ENCODE peak calls at places on chromosomes 16 and 17, in eight cellular contexts. A, D, S, E, P, C, V and X are unnamed samples. For H3K4me1, the result is how much of the 10 kb centered on the place peaks cover.

GRCh38 chr16:51465026-51465425 is 314.0 kb upstream of the SALL1 start:
- DNase-seq in D (no peak), P (no peak), A (peak), C (no peak), E (no peak), V (no peak), S (no peak), X (no peak)

GRCh38 chr17:37047631-37048104 is 98.9 kb downstream of the AATF start:
- DNase-seq in V (peak), D (peak), P (peak), A (peak), S (peak), C (no peak), E (peak), X (peak)

GRCh38 chr17:67125417-67125816 is 81.1 kb downstream of the CACNG1 start:
- DNase-seq in D (no peak), E (no peak), C (no peak), A (peak), P (no peak), S (no peak), V (no peak), X (no peak)

GRCh38 chr16:65200857-65201256 is 79.0 kb upstream of the CDH11 start:
- DNase-seq in P (no peak), D (no peak), C (no peak), E (no peak), A (no peak), S (no peak), V (no peak), X (no peak)

GRCh38 chr16:7140899-7141298 is 191.7 kb upstream of the RBFOX1 start:
- DNase-seq in D (no peak), V (no peak), E (no peak), A (no peak), P (no peak), C (no peak), S (peak), X (no peak)

GRCh38 chr16:81232740-81233367 is 5.6 kb upstream of the BCO1 start:
- DNase-seq in D (no peak), V (no peak), A (no peak), P (no peak), E (no peak), S (no peak), C (no peak), X (no peak)

GRCh38 chr16:20949660-20950059 is 49.1 kb downstream of the LYRM1 start:
- DNase-seq in P (no peak), D (no peak), A (no peak), S (no peak), V (no peak), E (no peak), C (no peak), X (no peak)

GRCh38 chr16:50516890-50517289 is 31.3 kb upstream of the NKD1 start:
- DNase-seq in D (no peak), V (no peak), P (no peak), S (no peak), C (no peak), E (no peak), A (no peak), X (no peak)

GRCh38 chr16:19291459-19291858 is 5.9 kb downstream of the CLEC19A start:
- DNase-seq in P (peak), E (peak), C (no peak), A (peak), S (peak), D (no peak), V (no peak), X (no peak)

GRCh38 chr17:55269894-55270293 is 5.1 kb downstream of the HLF start:
- DNase-seq in C (no peak), P (no peak), D (no peak), V (no peak), S (no peak), A (no peak), E (no peak), X (no peak)

GRCh38 chr17:55774834-55775233 is 24.0 kb downstream of the PCTP start:
- DNase-seq in D (no peak), P (no peak), S (no peak), E (no peak), V (no peak), C (no peak), A (no peak), X (peak)

GRCh38 chr17:50884354-50885311 is 18.5 kb upstream of the TOB1 start:
- DNase-seq in V (no peak), P (no peak), D (no peak), C (peak), E (peak), S (no peak), A (peak), X (no peak)

GRCh38 chr17:43359469-43360105 is 39.2 kb upstream of the ARL4D start:
- DNase-seq in C (no peak), A (no peak), E (no peak), S (no peak), D (no peak), V (no peak), P (peak), X (no peak)

GRCh38 chr17:15457723-15458094 is 9.7 kb downstream of the CDRT4 start:
- DNase-seq in S (no peak), D (no peak), V (no peak), P (no peak), C (no peak), E (no peak), A (no peak), X (no peak)

GRCh38 chr17:40111221-40112128 is 10.3 kb upstream of the MSL1 start:
- DNase-seq in D (peak), A (peak), S (peak), V (peak), E (peak), C (peak), P (peak), X (no peak)

GRCh38 chr17:45086346-45086745 is 25.2 kb downstream of the NMT1 start:
- DNase-seq in A (no peak), P (no peak), V (no peak), E (no peak), D (no peak), C (no peak), S (no peak), X (no peak)

GRCh38 chr16:23137818-23138217 is 11.4 kb downstream of the USP31 start:
- DNase-seq in S (no peak), C (no peak), P (no peak), A (no peak), D (no peak), V (no peak), E (no peak), X (no peak)

GRCh38 chr17:59666235-59666634 is 41.0 kb downstream of the PTRH2 start:
- DNase-seq in A (peak), E (no peak), S (no peak), P (no peak), D (no peak), C (no peak), V (no peak), X (no peak)

GRCh38 chr17:13941781-13942180 is 127.5 kb upstream of the COX10 start:
- DNase-seq in V (no peak), E (no peak), C (no peak), A (no peak), S (no peak), D (no peak), P (no peak), X (no peak)

GRCh38 chr16:76441391-76441790 is 164.2 kb downstream of the CNTNAP4 start:
- DNase-seq in A (no peak), D (no peak), S (no peak), C (no peak), P (no peak), E (no peak), V (no peak), X (no peak)

GRCh38 chr17:1965556-1966273 is 59.4 kb downstream of the RTN4RL1 start:
- DNase-seq in A (peak), V (no peak), E (no peak), D (no peak), P (no peak), S (no peak), C (no peak), X (no peak)

GRCh38 chr17:82061047-82061925 is 4.3 kb downstream of the DUS1L start:
- DNase-seq in P (no peak), V (no peak), C (no peak), D (peak), S (no peak), E (no peak), A (no peak), X (no peak)

GRCh38 chr17:48478224-48479013 is 48.4 kb upstream of the SKAP1 start:
- DNase-seq in C (no peak), A (no peak), S (no peak), P (no peak), V (no peak), E (no peak), D (no peak), X (no peak)

GRCh38 chr17:39164675-39165143 is 1.3 kb downstream of the ARL5C start:
- DNase-seq in A (peak), E (peak), C (no peak), S (peak), P (peak), V (peak), D (peak), X (peak)

GRCh38 chr17:29046440-29046839 is 3.5 kb downstream of the PIPOX start:
- DNase-seq in C (no peak), S (no peak), P (no peak), E (no peak), V (no peak), A (no peak), D (peak), X (no peak)

GRCh38 chr17:3843935-3844516 is 2.0 kb downstream of the NCBP3 start:
- DNase-seq in A (no peak), V (peak), E (peak), S (peak), P (peak), C (no peak), D (peak), X (no peak)

GRCh38 chr16:85390511-85391174 is 222.5 kb upstream of the GSE1 start:
- DNase-seq in S (peak), V (no peak), E (peak), P (peak), D (peak), C (peak), A (peak), X (peak)

GRCh38 chr17:30961213-30962188 is 9.3 kb upstream of the RNF135 start:
- DNase-seq in V (peak), D (no peak), P (peak), C (no peak), E (no peak), S (peak), A (no peak), X (no peak)

GRCh38 chr17:32998893-32999240 is 7.2 kb downstream of the SPACA3 start:
- DNase-seq in V (no peak), P (no peak), C (no peak), A (peak), E (no peak), D (no peak), S (peak), X (no peak)

GRCh38 chr17:50013079-50013478 is 18.1 kb upstream of the DLX3 start:
- DNase-seq in D (no peak), C (no peak), A (no peak), V (no peak), S (no peak), E (no peak), P (no peak), X (no peak)

GRCh38 chr17:66675991-66676371 is 158.9 kb upstream of the CACNG5 start:
- DNase-seq in P (no peak), V (no peak), C (peak), A (peak), D (no peak), E (no peak), S (no peak), X (peak)

GRCh38 chr17:47652570-47652969 is 2.9 kb downstream of the KPNB1 start:
- DNase-seq in C (no peak), S (no peak), D (no peak), A (no peak), E (no peak), V (no peak), P (no peak), X (no peak)

GRCh38 chr17:57706761-57707160 is 38.3 kb downstream of the CCDC182 start:
- DNase-seq in A (no peak), P (no peak), S (no peak), D (no peak), V (no peak), E (no peak), C (no peak), X (no peak)

GRCh38 chr16:81624718-81625543 is 154.2 kb upstream of the PLCG2 start:
- DNase-seq in C (no peak), A (no peak), E (no peak), V (no peak), P (no peak), S (no peak), D (no peak), X (no peak)

GRCh38 chr17:76422406-76422805 is 30.5 kb downstream of the UBE2O start:
- DNase-seq in E (no peak), A (no peak), D (no peak), S (no peak), V (no peak), C (no peak), P (no peak), X (no peak)

GRCh38 chr17:76422860-76423259 is 30.1 kb downstream of the UBE2O start:
- DNase-seq in A (no peak), E (no peak), V (no peak), P (no peak), C (no peak), D (no peak), S (no peak), X (no peak)

GRCh38 chr17:76419576-76420245 is 33.2 kb downstream of the UBE2O start:
- DNase-seq in C (no peak), V (peak), E (no peak), P (no peak), S (no peak), D (no peak), A (no peak), X (no peak)

GRCh38 chr17:76420356-76421053 is 32.4 kb downstream of the UBE2O start:
- DNase-seq in S (no peak), C (no peak), A (no peak), P (no peak), E (no peak), V (peak), D (no peak), X (no peak)

GRCh38 chr17:76421054-76421427 is 31.9 kb downstream of the UBE2O start:
- DNase-seq in A (peak), V (no peak), E (no peak), P (no peak), C (no peak), S (no peak), D (no peak), X (no peak)
- H3K27ac ChIP-seq in A (no peak), V (peak), E (no peak), P (no peak), C (no peak), S (no peak), D (no peak), X (no peak)

DNA sequence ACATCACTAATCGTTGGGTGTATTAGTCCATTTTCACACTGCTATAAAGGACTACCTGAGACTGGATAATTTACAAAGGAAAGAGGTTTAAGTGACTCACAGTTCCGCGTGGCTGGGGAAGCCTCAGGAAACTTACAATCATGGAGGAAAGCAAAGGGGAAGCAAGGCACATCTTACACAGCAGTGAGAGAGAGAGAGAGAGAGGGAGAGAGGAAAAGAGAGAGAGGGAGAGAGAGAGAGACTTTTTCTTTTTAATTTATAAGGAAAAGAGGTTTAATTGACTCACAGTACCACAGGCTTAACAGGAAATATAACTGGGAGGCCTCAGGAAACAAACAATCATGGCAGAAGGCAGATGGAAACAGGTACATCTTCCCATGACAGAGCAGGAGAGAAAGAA is 41.7 kb downstream of the CNGB1 start:
- DNase-seq in S (no peak), A (no peak), E (no peak), C (no peak), P (no peak), V (no peak), D (no peak), X (no peak)
- H3K4me1 ChIP-seq in S (under half), A (under half), E (under half), C (under half), P (under half), V (under half), D (under half), X (under half)

DNA sequence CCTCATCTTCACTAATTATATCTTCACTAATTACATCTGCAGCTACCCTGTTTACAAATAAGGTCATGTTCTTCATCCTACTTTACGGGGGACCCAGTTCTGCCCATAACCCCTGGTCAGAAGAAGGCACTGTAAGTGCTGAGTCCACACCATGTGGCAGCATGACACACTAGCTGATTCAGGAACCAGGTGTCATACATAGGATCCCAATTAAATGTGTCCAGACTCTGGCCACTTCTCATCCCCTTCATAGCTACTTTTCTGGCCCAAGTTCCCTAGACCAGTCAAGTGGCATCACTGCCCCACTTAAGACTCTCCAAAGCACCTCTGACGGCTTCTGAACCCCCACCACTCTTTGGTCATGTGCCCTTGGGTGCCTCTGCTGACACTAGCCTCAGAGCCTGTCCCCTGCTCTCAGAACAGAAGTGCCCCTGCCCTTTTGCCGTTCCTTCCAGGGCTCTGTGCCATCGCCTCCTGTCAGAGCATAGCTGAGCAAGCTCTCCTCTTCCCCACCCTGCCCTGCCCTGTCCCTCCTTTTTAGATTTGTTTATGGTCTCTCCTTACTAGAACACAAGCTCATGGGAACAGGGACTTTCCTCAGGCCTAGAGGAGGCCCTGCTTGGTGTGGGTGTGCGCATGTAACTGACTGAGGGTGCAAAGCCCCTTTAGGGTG is 61.1 kb downstream of the B9D1 start:
- DNase-seq in S (no peak), P (no peak), C (no peak), D (peak), V (no peak), A (no peak), E (no peak), X (peak)
- H3K27ac ChIP-seq in S (no peak), P (no peak), C (peak), D (no peak), V (no peak), A (no peak), E (no peak), X (peak)

DNA sequence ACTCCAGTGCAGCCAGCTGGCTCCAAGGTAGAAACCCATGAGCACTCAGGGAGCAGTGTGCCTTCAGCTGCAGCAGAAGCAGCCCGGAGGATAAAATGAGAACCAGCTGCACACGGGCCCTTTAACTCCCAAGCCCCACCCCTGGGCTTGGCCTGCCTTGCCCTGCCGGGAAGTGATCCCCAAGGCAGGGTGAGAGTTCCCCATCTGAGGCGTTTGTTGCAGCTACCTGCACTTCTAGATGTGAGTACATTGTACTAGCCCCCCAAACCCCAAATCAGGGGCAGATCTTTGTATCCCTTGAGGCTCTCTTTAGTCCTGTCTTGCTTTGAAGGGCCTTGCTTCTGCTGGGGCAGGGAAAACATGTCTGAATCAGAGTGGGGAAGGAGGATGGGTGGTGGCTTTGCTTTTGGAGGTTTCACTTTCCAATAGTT is at the start of gene MVP:
- DNase-seq in C (peak), P (peak), E (peak), A (no peak), D (peak), S (peak), V (peak), X (peak)
- H3K4me1 ChIP-seq in C (half or more), P (half or more), E (half or more), A (half or more), D (under half), S (half or more), V (under half), X (half or more)

GRCh38 chr17:8609910-8610309 is 20.6 kb downstream of the MYH10 start:
- DNase-seq in E (no peak), S (no peak), D (no peak), C (no peak), P (no peak), A (no peak), V (no peak), X (no peak)

GRCh38 chr17:8608001-8608400 is 22.5 kb downstream of the MYH10 start:
- DNase-seq in S (no peak), P (no peak), C (no peak), V (no peak), D (no peak), A (peak), E (no peak), X (no peak)

GRCh38 chr17:8611671-8612298 is 18.7 kb downstream of the MYH10 start:
- DNase-seq in C (no peak), E (no peak), A (peak), P (no peak), D (no peak), S (no peak), V (no peak), X (no peak)

GRCh38 chr17:8610558-8610957 is 20.0 kb downstream of the MYH10 start:
- DNase-seq in P (no peak), D (no peak), E (no peak), S (no peak), A (no peak), C (no peak), V (no peak), X (no peak)

GRCh38 chr17:8611135-8611534 is 19.4 kb downstream of the MYH10 start:
- DNase-seq in A (no peak), D (no peak), E (no peak), V (no peak), S (no peak), C (no peak), P (no peak), X (no peak)
- H3K27ac ChIP-seq in A (peak), D (no peak), E (no peak), V (no peak), S (no peak), C (no peak), P (no peak), X (peak)

GRCh38 chr16:75048546-75048945 is 49.7 kb downstream of the ZNRF1 start:
- DNase-seq in A (peak), C (no peak), E (no peak), S (no peak), D (no peak), V (no peak), P (peak), X (no peak)

GRCh38 chr16:75053791-75054555 is 55.1 kb downstream of the ZNRF1 start:
- DNase-seq in D (peak), P (peak), V (no peak), S (peak), A (no peak), E (peak), C (no peak), X (peak)

GRCh38 chr16:75048051-75048450 is 49.2 kb downstream of the ZNRF1 start:
- DNase-seq in S (no peak), C (no peak), V (no peak), D (no peak), A (no peak), P (no peak), E (no peak), X (no peak)

GRCh38 chr16:75054556-75054947 is 55.7 kb downstream of the ZNRF1 start:
- DNase-seq in C (no peak), D (no peak), A (no peak), E (no peak), P (peak), S (no peak), V (no peak), X (no peak)

GRCh38 chr16:75052481-75053211 is 53.8 kb downstream of the ZNRF1 start:
- DNase-seq in D (no peak), V (no peak), A (no peak), S (peak), P (peak), C (no peak), E (no peak), X (no peak)
- H3K4me1 ChIP-seq in D (under half), V (under half), A (under half), S (under half), P (under half), C (under half), E (under half), X (under half)